ENCODE peak calls at places on chromosomes 12 and 14, in seven cellular contexts. J, L, Y, N, D, Q and F are unnamed samples. For H3K4me1, the result is how much of the 10 kb centered on the place peaks cover.

GRCh38 chr12:76890407-76891143 is 11.8 kb upstream of the CSRP2 start:
- DNase-seq in Q (no peak), D (peak), L (no peak), Y (no peak), J (no peak), N (no peak), F (no peak)

GRCh38 chr14:100576091-100577085 is 10.8 kb downstream of the BEGAIN start:
- DNase-seq in L (no peak), D (no peak), Q (no peak), Y (no peak), N (no peak), J (no peak), F (no peak)

GRCh38 chr12:54294152-54294913 is 6.5 kb downstream of the NFE2 start:
- DNase-seq in D (no peak), Q (no peak), Y (no peak), L (peak), N (peak), J (peak), F (peak)

GRCh38 chr12:81257952-81258551 is 180.2 kb downstream of the ACSS3 start:
- DNase-seq in Y (peak), L (peak), N (no peak), J (peak), D (peak), Q (no peak), F (no peak)

GRCh38 chr12:12927211-12928079 is 24.5 kb downstream of the GPRC5D start:
- DNase-seq in N (peak), J (peak), L (no peak), Y (no peak), Q (peak), D (peak), F (peak)

GRCh38 chr14:50038398-50039119 is 77.8 kb downstream of the VCPKMT start:
- DNase-seq in J (peak), N (no peak), D (peak), L (peak), Q (peak), Y (peak), F (no peak)

GRCh38 chr14:51302319-51303030 is 62.4 kb downstream of the TMX1 start:
- DNase-seq in Y (peak), Q (no peak), D (no peak), N (no peak), L (no peak), J (no peak), F (no peak)

GRCh38 chr12:69824956-69825355 is at the start of gene MYRFL:
- DNase-seq in Y (no peak), N (no peak), L (no peak), J (no peak), D (no peak), Q (no peak), F (no peak)

GRCh38 chr12:98559666-98560065 is 33.8 kb upstream of the SLC25A3 start:
- DNase-seq in J (no peak), Q (no peak), Y (no peak), N (no peak), L (no peak), D (no peak), F (no peak)

GRCh38 chr12:58011676-58012075 is 70.3 kb downstream of the ATP23 start:
- DNase-seq in J (no peak), N (no peak), L (no peak), Y (no peak), D (no peak), Q (no peak), F (no peak)

GRCh38 chr14:95862243-95862642 is 14.4 kb upstream of the TUNAR start:
- DNase-seq in L (peak), Y (peak), Q (no peak), J (no peak), D (no peak), N (no peak), F (no peak)

GRCh38 chr14:101508948-101509729 is 52.2 kb upstream of the DIO3 start:
- DNase-seq in Q (no peak), D (no peak), L (no peak), Y (no peak), N (no peak), J (no peak), F (peak)

GRCh38 chr12:26281320-26281719 is 85.9 kb downstream of the SSPN start:
- DNase-seq in Y (peak), Q (no peak), J (no peak), N (no peak), L (no peak), D (no peak), F (no peak)

GRCh38 chr12:93938921-93939320 is 209.5 kb upstream of the PLXNC1 start:
- DNase-seq in L (no peak), J (no peak), N (no peak), Y (no peak), D (no peak), Q (no peak), F (no peak)

GRCh38 chr14:103629503-103630121 is 601 bp downstream of the KLC1 start:
- DNase-seq in L (peak), N (no peak), Y (no peak), J (no peak), Q (peak), D (peak), F (peak)

GRCh38 chr12:75660107-75660530 is 148.7 kb upstream of the KRR1 start:
- DNase-seq in D (peak), Y (peak), J (peak), Q (no peak), L (no peak), N (no peak), F (no peak)

GRCh38 chr12:91496337-91496736 is 313.7 kb upstream of the DCN start:
- DNase-seq in N (no peak), Q (no peak), Y (no peak), D (no peak), L (no peak), J (peak), F (no peak)

DNA sequence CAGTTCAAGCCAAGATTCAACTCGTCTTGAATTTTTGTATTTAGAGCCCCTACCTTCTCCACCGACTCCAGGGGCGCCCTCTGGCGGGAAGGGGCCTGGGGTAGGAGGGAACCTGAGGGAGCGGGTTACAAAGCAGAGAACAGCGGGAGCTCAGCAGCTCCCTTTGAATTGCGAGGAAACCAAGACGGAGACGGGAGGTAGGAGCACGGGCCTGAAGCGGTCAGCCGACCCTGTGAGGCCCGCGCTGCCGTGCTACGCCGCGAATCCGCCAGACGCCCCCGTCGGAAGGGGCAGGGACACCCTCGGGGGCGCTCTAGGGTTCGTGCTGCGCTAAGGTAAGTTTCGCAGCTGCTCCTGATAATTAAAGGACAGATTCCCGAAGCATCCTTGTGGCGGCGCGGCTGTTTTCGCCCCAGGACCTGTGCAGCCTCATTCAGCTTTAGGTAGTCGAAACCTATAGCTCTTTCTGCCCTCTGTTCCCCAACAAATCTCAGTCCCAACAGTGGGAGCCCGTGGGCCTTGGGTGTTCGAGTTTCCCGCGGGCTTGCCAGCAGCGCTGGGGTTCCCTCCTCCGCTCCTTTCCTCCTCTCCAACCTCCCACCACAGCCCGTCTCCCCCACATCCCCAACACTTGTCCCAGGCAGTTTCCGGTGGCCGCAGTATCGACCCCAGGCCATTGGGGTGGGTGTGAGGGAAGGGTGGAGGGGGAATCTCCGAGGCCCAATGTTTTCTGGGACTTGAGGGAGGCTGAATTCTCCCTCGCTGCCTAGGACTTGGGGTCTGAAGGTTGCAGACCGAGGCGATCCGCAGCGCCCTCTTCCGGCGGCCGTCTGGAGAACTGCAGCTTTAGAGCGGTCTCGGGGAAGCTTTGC is 5.1 kb upstream of the NKX2-1 start:
- DNase-seq in Q (no peak), D (no peak), N (no peak), L (peak), J (peak), Y (no peak), F (peak)
- TF ChIP-seq CTCF in Q (no peak), D (peak), N (peak), L (peak), J (peak), Y (peak), F (peak)

GRCh38 chr12:49674318-49674985 is 32.8 kb downstream of the FMNL3 start:
- DNase-seq in Y (peak), D (peak), Q (no peak), N (no peak), L (no peak), J (no peak), F (no peak)
- H3K4me3 ChIP-seq in Y (no peak), D (no peak), Q (no peak), N (no peak), L (no peak), J (no peak), F (no peak)

GRCh38 chr12:15701721-15702156 is 87.4 kb downstream of the EPS8 start:
- DNase-seq in N (no peak), Q (no peak), L (no peak), J (peak), Y (peak), D (peak), F (no peak)

GRCh38 chr12:15698377-15698867 is 90.8 kb downstream of the EPS8 start:
- DNase-seq in D (no peak), Y (no peak), J (peak), L (peak), N (no peak), Q (no peak), F (no peak)

GRCh38 chr12:15700595-15700994 is 88.6 kb downstream of the EPS8 start:
- DNase-seq in J (peak), N (no peak), Q (no peak), Y (peak), D (peak), L (no peak), F (no peak)

GRCh38 chr12:15699886-15700285 is 89.3 kb downstream of the EPS8 start:
- DNase-seq in N (no peak), D (no peak), Q (no peak), L (no peak), Y (no peak), J (no peak), F (no peak)

DNA sequence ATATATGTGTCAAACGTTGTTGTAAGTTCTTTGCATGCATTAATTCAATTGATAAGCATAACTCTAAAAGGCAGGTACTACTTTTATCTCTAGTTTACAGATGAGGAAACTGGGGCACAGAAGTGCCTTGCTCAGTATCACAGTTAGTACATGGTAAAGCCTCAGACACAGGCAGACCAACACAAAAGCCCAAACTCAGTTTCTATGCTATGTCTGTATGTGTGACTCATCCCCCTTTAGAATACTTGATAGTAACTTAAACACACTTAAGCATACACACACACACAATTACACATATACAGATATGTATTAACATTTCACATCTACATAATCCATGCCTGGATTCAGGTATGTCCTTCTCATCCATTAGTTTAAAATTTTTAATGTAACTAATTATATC is 88.0 kb downstream of the EPS8 start:
- DNase-seq in Y (peak), Q (no peak), D (peak), N (no peak), L (no peak), J (no peak), F (no peak)
- H3K4me1 ChIP-seq in Y (under half), Q (under half), D (under half), N (under half), L (under half), J (half or more), F (under half)

GRCh38 chr12:18552829-18553228 is 185.0 kb downstream of the PLCZ1 start:
- DNase-seq in L (no peak), Y (no peak), J (no peak), N (no peak), D (no peak), Q (no peak), F (no peak)
- TF ChIP-seq CTCF in L (peak), Y (no peak), J (peak), N (no peak), D (peak), Q (no peak), F (no peak)